ENCODE peak calls at places on chromosome 1, in four cellular contexts. One of them, this sample, is unnamed.

GRCh38 chr1:152968248-152968647 is 2.2 kb upstream of the SPRR4 start:
- DNase-seq in activated CD4-positive, alpha-beta T cell treated with anti-CD3 and anti-CD28 coated beads for 1 hour: no peak
- DNase-seq in amygdala: no peak
- DNase-seq in NCI-H1436: no peak
- DNase-seq in this sample: no peak

GRCh38 chr1:38789498-38790169 is 69.9 kb downstream of the RRAGC start:
- DNase-seq in activated CD4-positive, alpha-beta T cell treated with anti-CD3 and anti-CD28 coated beads for 1 hour: no peak
- DNase-seq in amygdala: no peak
- DNase-seq in NCI-H1436: no peak
- DNase-seq in this sample: no peak

GRCh38 chr1:92425617-92426016 is 61.1 kb downstream of the GFI1 start:
- DNase-seq in amygdala: no peak
- DNase-seq in activated CD4-positive, alpha-beta T cell treated with anti-CD3 and anti-CD28 coated beads for 1 hour: no peak
- DNase-seq in NCI-H1436: no peak
- DNase-seq in this sample: no peak

GRCh38 chr1:187013582-187014200 is 184.9 kb downstream of the PLA2G4A start:
- DNase-seq in NCI-H1436: no peak
- DNase-seq in activated CD4-positive, alpha-beta T cell treated with anti-CD3 and anti-CD28 coated beads for 1 hour: no peak
- DNase-seq in amygdala: no peak
- DNase-seq in this sample: no peak

GRCh38 chr1:207021876-207022596 is 10.5 kb downstream of the C1orf116 start:
- DNase-seq in NCI-H1436: no peak
- DNase-seq in amygdala: no peak
- DNase-seq in activated CD4-positive, alpha-beta T cell treated with anti-CD3 and anti-CD28 coated beads for 1 hour: no peak
- DNase-seq in this sample: no peak

GRCh38 chr1:164772635-164773034 is 213.7 kb downstream of the PBX1 start:
- DNase-seq in amygdala: no peak
- DNase-seq in activated CD4-positive, alpha-beta T cell treated with anti-CD3 and anti-CD28 coated beads for 1 hour: no peak
- DNase-seq in NCI-H1436: no peak
- DNase-seq in this sample: peak

GRCh38 chr1:6996371-6996770 is 211.1 kb downstream of the CAMTA1 start:
- DNase-seq in activated CD4-positive, alpha-beta T cell treated with anti-CD3 and anti-CD28 coated beads for 1 hour: no peak
- DNase-seq in NCI-H1436: no peak
- DNase-seq in amygdala: no peak
- DNase-seq in this sample: no peak

GRCh38 chr1:8424539-8425116 is 106.7 kb downstream of the SLC45A1 start:
- DNase-seq in activated CD4-positive, alpha-beta T cell treated with anti-CD3 and anti-CD28 coated beads for 1 hour: peak
- DNase-seq in amygdala: no peak
- DNase-seq in NCI-H1436: peak
- DNase-seq in this sample: peak

GRCh38 chr1:19083081-19083480 is 126.6 kb upstream of the IFFO2 start:
- DNase-seq in activated CD4-positive, alpha-beta T cell treated with anti-CD3 and anti-CD28 coated beads for 1 hour: no peak
- DNase-seq in amygdala: no peak
- DNase-seq in NCI-H1436: no peak
- DNase-seq in this sample: no peak

GRCh38 chr1:74356493-74356892 is 121.3 kb downstream of the TNNI3K start:
- DNase-seq in NCI-H1436: no peak
- DNase-seq in amygdala: no peak
- DNase-seq in activated CD4-positive, alpha-beta T cell treated with anti-CD3 and anti-CD28 coated beads for 1 hour: no peak
- DNase-seq in this sample: no peak

GRCh38 chr1:100713636-100714035 is 5.9 kb upstream of the VCAM1 start:
- DNase-seq in amygdala: no peak
- DNase-seq in activated CD4-positive, alpha-beta T cell treated with anti-CD3 and anti-CD28 coated beads for 1 hour: no peak
- DNase-seq in NCI-H1436: no peak
- DNase-seq in this sample: no peak

GRCh38 chr1:219876798-219877209 is 51.6 kb downstream of the SLC30A10 start:
- DNase-seq in amygdala: no peak
- DNase-seq in activated CD4-positive, alpha-beta T cell treated with anti-CD3 and anti-CD28 coated beads for 1 hour: no peak
- DNase-seq in NCI-H1436: no peak
- DNase-seq in this sample: no peak

GRCh38 chr1:41618066-41618825 is 133.8 kb upstream of the EDN2 start:
- DNase-seq in amygdala: peak
- DNase-seq in NCI-H1436: no peak
- DNase-seq in activated CD4-positive, alpha-beta T cell treated with anti-CD3 and anti-CD28 coated beads for 1 hour: no peak
- DNase-seq in this sample: no peak

GRCh38 chr1:206698011-206698410 is 13.3 kb downstream of the MAPKAPK2 start:
- DNase-seq in amygdala: no peak
- DNase-seq in activated CD4-positive, alpha-beta T cell treated with anti-CD3 and anti-CD28 coated beads for 1 hour: no peak
- DNase-seq in NCI-H1436: no peak
- DNase-seq in this sample: no peak

GRCh38 chr1:50930965-50931737 is 28.9 kb downstream of the FAF1 start:
- DNase-seq in activated CD4-positive, alpha-beta T cell treated with anti-CD3 and anti-CD28 coated beads for 1 hour: no peak
- DNase-seq in amygdala: no peak
- DNase-seq in NCI-H1436: no peak
- DNase-seq in this sample: no peak

GRCh38 chr1:245258271-245258920 is 103.6 kb downstream of the KIF26B start:
- DNase-seq in activated CD4-positive, alpha-beta T cell treated with anti-CD3 and anti-CD28 coated beads for 1 hour: no peak
- DNase-seq in amygdala: no peak
- DNase-seq in NCI-H1436: no peak
- DNase-seq in this sample: no peak

This sample was measured in SK-N-DZ.